ENCODE peak calls at places on chromosomes 3 and 15, in seven cellular contexts. B is IMR-90, I is brain microvascular endothelial cell, P is right cardiac atrium, V is HS-5, Z is activated T-helper 1 cell treated with Interleukin-2 at 50 U/mL for 16 hours, G is caudate nucleus. M is an unnamed sample.

GRCh38 chr3:14758297-14758696 is 60.5 kb upstream of the FGD5 start:
- DNase-seq in G (no peak), V (no peak), B (no peak), Z (no peak), P (no peak), I (no peak), M (no peak)

GRCh38 chr15:75347222-75348033 is 589 bp downstream of the NEIL1 start:
- DNase-seq in V (no peak), P (peak; percentile 73), I (no peak), B (no peak), G (peak; percentile 70), Z (peak; percentile 43), M (peak; percentile 43)

GRCh38 chr3:49024449-49024848 is 2.5 kb downstream of the NDUFAF3 start:
- DNase-seq in B (no peak), P (no peak), I (no peak), V (no peak), Z (no peak), G (no peak), M (no peak)

GRCh38 chr15:98177950-98178848 is 217.7 kb downstream of the ARRDC4 start:
- DNase-seq in G (no peak), V (peak; percentile 56), P (no peak), I (peak; percentile 65), Z (no peak), B (peak; percentile 29), M (no peak)

GRCh38 chr15:66714543-66714981 is 12.5 kb downstream of the SMAD6 start:
- DNase-seq in Z (no peak), B (peak; percentile 69), V (no peak), I (no peak), P (no peak), G (no peak), M (no peak)

GRCh38 chr15:28123408-28124023 is 24.4 kb upstream of the OCA2 start:
- DNase-seq in I (peak; percentile 84), G (no peak), P (peak; percentile 50), Z (no peak), V (peak; percentile 22), B (peak; percentile 76), M (no peak)

GRCh38 chr15:48049736-48050135 is 71.1 kb upstream of the SLC24A5 start:
- DNase-seq in G (no peak), B (no peak), V (no peak), Z (no peak), I (peak; percentile 20), P (no peak), M (no peak)

GRCh38 chr3:131846296-131846924 is 188.4 kb downstream of the CPNE4 start:
- DNase-seq in B (no peak), G (no peak), I (no peak), V (no peak), Z (no peak), P (no peak), M (no peak)

GRCh38 chr3:168073842-168074311 is 21.8 kb downstream of the GOLIM4 start:
- DNase-seq in I (no peak), B (no peak), P (no peak), G (no peak), Z (no peak), V (no peak), M (no peak)

GRCh38 chr3:177618873-177619771 is 421.8 kb upstream of the TBL1XR1 start:
- DNase-seq in I (peak; percentile 50), G (no peak), Z (no peak), P (no peak), B (peak; percentile 72), V (peak; percentile 37), M (no peak)

GRCh38 chr3:109098245-109098644 is 19.7 kb downstream of the MORC1 start:
- DNase-seq in B (no peak), V (no peak), I (no peak), P (no peak), Z (no peak), G (no peak), M (no peak)

GRCh38 chr3:50503504-50503903 is at the start of gene CACNA2D2:
- DNase-seq in B (no peak), Z (peak; percentile 63), G (no peak), V (no peak), I (no peak), P (peak; percentile 74), M (peak; percentile 56)

GRCh38 chr3:149274220-149274619 is 52.6 kb upstream of the CP start:
- DNase-seq in V (no peak), B (no peak), Z (no peak), I (no peak), G (no peak), P (no peak), M (no peak)

GRCh38 chr15:69535101-69535638 is 82.6 kb downstream of the RPLP1 start:
- DNase-seq in P (no peak), V (no peak), G (no peak), Z (no peak), B (peak; percentile 70), I (peak; percentile 82), M (no peak)

GRCh38 chr3:191523099-191523498 is 62.1 kb downstream of the PYDC2 start:
- DNase-seq in V (no peak), P (no peak), I (no peak), B (no peak), G (no peak), Z (no peak), M (no peak)

GRCh38 chr15:96344706-96345559 is 14.4 kb downstream of the NR2F2 start:
- DNase-seq in G (no peak), V (no peak), Z (no peak), P (no peak), I (peak; percentile 9), B (no peak), M (no peak)

GRCh38 chr3:32127219-32127826 is 20.9 kb downstream of the GPD1L start:
- DNase-seq in Z (no peak), I (no peak), B (no peak), P (no peak), G (no peak), V (no peak), M (no peak)

GRCh38 chr15:82951472-82952155 is 906 bp downstream of the HOMER2 start:
- DNase-seq in I (no peak), B (no peak), P (no peak), Z (no peak), V (no peak), G (no peak), M (no peak)

GRCh38 chr3:182568206-182568605 is 225.1 kb upstream of the ATP11B start:
- DNase-seq in G (no peak), I (no peak), Z (no peak), P (no peak), B (no peak), V (no peak), M (no peak)

GRCh38 chr3:11230807-11231206 is 41.4 kb upstream of the ATG7 start:
- DNase-seq in I (no peak), V (no peak), Z (no peak), B (no peak), G (no peak), P (no peak), M (no peak)

GRCh38 chr15:31300208-31300661 is 26.4 kb upstream of the KLF13 start:
- DNase-seq in P (no peak), I (no peak), G (peak; percentile 89), Z (no peak), V (no peak), B (no peak), M (no peak)

GRCh38 chr3:30649572-30650310 is 43.3 kb downstream of the TGFBR2 start:
- DNase-seq in I (peak; percentile 74), V (no peak), P (no peak), B (peak; percentile 88), G (no peak), Z (no peak), M (no peak)

GRCh38 chr3:159635047-159635641 is 353.5 kb upstream of the IL12A start:
- DNase-seq in B (peak; percentile 72), G (no peak), V (no peak), P (no peak), Z (no peak), I (peak; percentile 61), M (no peak)

GRCh38 chr3:143536817-143537535 is 311.3 kb downstream of the SLC9A9 start:
- DNase-seq in V (no peak), Z (no peak), P (peak; percentile 57), B (peak; percentile 32), G (no peak), I (peak; percentile 56), M (no peak)